ENCODE peak calls at places on chromosomes 6 and 20, in nine cellular contexts. One of them, this sample, is unnamed.

GRCh38 chr6:135791441-135791840 is 60.1 kb upstream of the PDE7B start:
- DNase-seq in HFF-Myc: no peak
- DNase-seq in lower leg skin: no peak
- DNase-seq in kidney epithelial cell: no peak
- DNase-seq in activated CD4-positive, alpha-beta T cell treated with anti-CD3 and anti-CD28 coated beads for 48 hours: no peak
- DNase-seq in skeletal muscle cell: no peak
- DNase-seq in activated CD8-positive, alpha-beta memory T cell treated with anti-CD3 and anti-CD28 coated beads, Interleukin-2, amount 50 U/mL, for 4 hours: no peak
- DNase-seq in nephron progenitor cell: no peak
- DNase-seq in NCI-H774: no peak
- DNase-seq in this sample: no peak

GRCh38 chr20:52410182-52410647 is 218.6 kb upstream of the ZFP64 start:
- DNase-seq in HFF-Myc: no peak
- DNase-seq in lower leg skin: peak; percentile 51
- DNase-seq in kidney epithelial cell: peak; percentile 14
- DNase-seq in activated CD4-positive, alpha-beta T cell treated with anti-CD3 and anti-CD28 coated beads for 48 hours: peak; percentile 46
- DNase-seq in skeletal muscle cell: peak; percentile 28
- DNase-seq in activated CD8-positive, alpha-beta memory T cell treated with anti-CD3 and anti-CD28 coated beads, Interleukin-2, amount 50 U/mL, for 4 hours: peak; percentile 55
- DNase-seq in nephron progenitor cell: no peak
- DNase-seq in NCI-H774: no peak
- DNase-seq in this sample: peak; percentile 18

GRCh38 chr6:45543298-45544235 is 165.8 kb upstream of the SUPT3H start:
- DNase-seq in HFF-Myc: no peak
- DNase-seq in lower leg skin: no peak
- DNase-seq in kidney epithelial cell: peak; percentile 31
- DNase-seq in activated CD4-positive, alpha-beta T cell treated with anti-CD3 and anti-CD28 coated beads for 48 hours: no peak
- DNase-seq in skeletal muscle cell: peak; percentile 49
- DNase-seq in activated CD8-positive, alpha-beta memory T cell treated with anti-CD3 and anti-CD28 coated beads, Interleukin-2, amount 50 U/mL, for 4 hours: no peak
- DNase-seq in nephron progenitor cell: no peak
- DNase-seq in NCI-H774: no peak
- DNase-seq in this sample: no peak

GRCh38 chr6:73207221-73207837 is 18.0 kb downstream of the KHDC1L start:
- DNase-seq in HFF-Myc: no peak
- DNase-seq in lower leg skin: no peak
- DNase-seq in kidney epithelial cell: no peak
- DNase-seq in activated CD4-positive, alpha-beta T cell treated with anti-CD3 and anti-CD28 coated beads for 48 hours: no peak
- DNase-seq in skeletal muscle cell: no peak
- DNase-seq in activated CD8-positive, alpha-beta memory T cell treated with anti-CD3 and anti-CD28 coated beads, Interleukin-2, amount 50 U/mL, for 4 hours: no peak
- DNase-seq in nephron progenitor cell: no peak
- DNase-seq in NCI-H774: no peak
- DNase-seq in this sample: no peak

GRCh38 chr6:63440057-63440456 is 120.3 kb upstream of the LGSN start:
- DNase-seq in HFF-Myc: no peak
- DNase-seq in lower leg skin: no peak
- DNase-seq in kidney epithelial cell: no peak
- DNase-seq in activated CD4-positive, alpha-beta T cell treated with anti-CD3 and anti-CD28 coated beads for 48 hours: no peak
- DNase-seq in skeletal muscle cell: no peak
- DNase-seq in activated CD8-positive, alpha-beta memory T cell treated with anti-CD3 and anti-CD28 coated beads, Interleukin-2, amount 50 U/mL, for 4 hours: no peak
- DNase-seq in nephron progenitor cell: no peak
- DNase-seq in NCI-H774: peak; percentile 56
- DNase-seq in this sample: no peak

GRCh38 chr6:36126553-36127458 is 3.5 kb upstream of the MAPK13 start:
- DNase-seq in HFF-Myc: no peak
- DNase-seq in lower leg skin: no peak
- DNase-seq in kidney epithelial cell: no peak
- DNase-seq in activated CD4-positive, alpha-beta T cell treated with anti-CD3 and anti-CD28 coated beads for 48 hours: peak; percentile 35
- DNase-seq in skeletal muscle cell: peak; percentile 31
- DNase-seq in activated CD8-positive, alpha-beta memory T cell treated with anti-CD3 and anti-CD28 coated beads, Interleukin-2, amount 50 U/mL, for 4 hours: no peak
- DNase-seq in nephron progenitor cell: no peak
- DNase-seq in NCI-H774: no peak
- DNase-seq in this sample: no peak

GRCh38 chr6:15205321-15205720 is 40.5 kb upstream of the JARID2 start:
- DNase-seq in HFF-Myc: no peak
- DNase-seq in lower leg skin: no peak
- DNase-seq in kidney epithelial cell: peak; percentile 59
- DNase-seq in activated CD4-positive, alpha-beta T cell treated with anti-CD3 and anti-CD28 coated beads for 48 hours: no peak
- DNase-seq in skeletal muscle cell: no peak
- DNase-seq in activated CD8-positive, alpha-beta memory T cell treated with anti-CD3 and anti-CD28 coated beads, Interleukin-2, amount 50 U/mL, for 4 hours: no peak
- DNase-seq in nephron progenitor cell: no peak
- DNase-seq in NCI-H774: no peak
- DNase-seq in this sample: peak; percentile 35

GRCh38 chr20:11902264-11902663 is 15.4 kb upstream of the BTBD3 start:
- DNase-seq in HFF-Myc: no peak
- DNase-seq in lower leg skin: no peak
- DNase-seq in kidney epithelial cell: no peak
- DNase-seq in activated CD4-positive, alpha-beta T cell treated with anti-CD3 and anti-CD28 coated beads for 48 hours: no peak
- DNase-seq in skeletal muscle cell: peak; percentile 58
- DNase-seq in activated CD8-positive, alpha-beta memory T cell treated with anti-CD3 and anti-CD28 coated beads, Interleukin-2, amount 50 U/mL, for 4 hours: no peak
- DNase-seq in nephron progenitor cell: no peak
- DNase-seq in NCI-H774: no peak
- DNase-seq in this sample: no peak

GRCh38 chr20:64003970-64004725 is 23.2 kb downstream of the PRPF6 start:
- DNase-seq in HFF-Myc: no peak
- DNase-seq in lower leg skin: no peak
- DNase-seq in kidney epithelial cell: no peak
- DNase-seq in activated CD4-positive, alpha-beta T cell treated with anti-CD3 and anti-CD28 coated beads for 48 hours: no peak
- DNase-seq in skeletal muscle cell: no peak
- DNase-seq in activated CD8-positive, alpha-beta memory T cell treated with anti-CD3 and anti-CD28 coated beads, Interleukin-2, amount 50 U/mL, for 4 hours: no peak
- DNase-seq in nephron progenitor cell: no peak
- DNase-seq in NCI-H774: no peak
- DNase-seq in this sample: no peak

GRCh38 chr20:50259705-50260479 is 69.3 kb downstream of the CEBPB start:
- DNase-seq in HFF-Myc: no peak
- DNase-seq in lower leg skin: peak; percentile 66
- DNase-seq in kidney epithelial cell: no peak
- DNase-seq in activated CD4-positive, alpha-beta T cell treated with anti-CD3 and anti-CD28 coated beads for 48 hours: no peak
- DNase-seq in skeletal muscle cell: no peak
- DNase-seq in activated CD8-positive, alpha-beta memory T cell treated with anti-CD3 and anti-CD28 coated beads, Interleukin-2, amount 50 U/mL, for 4 hours: no peak
- DNase-seq in nephron progenitor cell: no peak
- DNase-seq in NCI-H774: no peak
- DNase-seq in this sample: no peak

GRCh38 chr20:54272901-54273488 is 65.1 kb downstream of the PFDN4 start:
- DNase-seq in HFF-Myc: no peak
- DNase-seq in lower leg skin: no peak
- DNase-seq in kidney epithelial cell: no peak
- DNase-seq in activated CD4-positive, alpha-beta T cell treated with anti-CD3 and anti-CD28 coated beads for 48 hours: no peak
- DNase-seq in skeletal muscle cell: no peak
- DNase-seq in activated CD8-positive, alpha-beta memory T cell treated with anti-CD3 and anti-CD28 coated beads, Interleukin-2, amount 50 U/mL, for 4 hours: no peak
- DNase-seq in nephron progenitor cell: no peak
- DNase-seq in NCI-H774: no peak
- DNase-seq in this sample: no peak

GRCh38 chr20:57162253-57162652 is 104.2 kb downstream of the BMP7 start:
- DNase-seq in HFF-Myc: no peak
- DNase-seq in lower leg skin: no peak
- DNase-seq in kidney epithelial cell: no peak
- DNase-seq in activated CD4-positive, alpha-beta T cell treated with anti-CD3 and anti-CD28 coated beads for 48 hours: no peak
- DNase-seq in skeletal muscle cell: no peak
- DNase-seq in activated CD8-positive, alpha-beta memory T cell treated with anti-CD3 and anti-CD28 coated beads, Interleukin-2, amount 50 U/mL, for 4 hours: no peak
- DNase-seq in nephron progenitor cell: no peak
- DNase-seq in NCI-H774: no peak
- DNase-seq in this sample: no peak

GRCh38 chr6:110385458-110385863 is 27.3 kb upstream of the METTL24 start:
- DNase-seq in HFF-Myc: no peak
- DNase-seq in lower leg skin: no peak
- DNase-seq in kidney epithelial cell: no peak
- DNase-seq in activated CD4-positive, alpha-beta T cell treated with anti-CD3 and anti-CD28 coated beads for 48 hours: no peak
- DNase-seq in skeletal muscle cell: no peak
- DNase-seq in activated CD8-positive, alpha-beta memory T cell treated with anti-CD3 and anti-CD28 coated beads, Interleukin-2, amount 50 U/mL, for 4 hours: no peak
- DNase-seq in nephron progenitor cell: no peak
- DNase-seq in NCI-H774: no peak
- DNase-seq in this sample: no peak

GRCh38 chr20:4989570-4989969 is 11.7 kb downstream of the SLC23A2 start:
- DNase-seq in HFF-Myc: no peak
- DNase-seq in lower leg skin: no peak
- DNase-seq in kidney epithelial cell: no peak
- DNase-seq in activated CD4-positive, alpha-beta T cell treated with anti-CD3 and anti-CD28 coated beads for 48 hours: peak; percentile 41
- DNase-seq in skeletal muscle cell: no peak
- DNase-seq in activated CD8-positive, alpha-beta memory T cell treated with anti-CD3 and anti-CD28 coated beads, Interleukin-2, amount 50 U/mL, for 4 hours: no peak
- DNase-seq in nephron progenitor cell: no peak
- DNase-seq in NCI-H774: no peak
- DNase-seq in this sample: no peak

GRCh38 chr6:156752666-156753301 is 24.4 kb upstream of the ARID1B start:
- DNase-seq in HFF-Myc: no peak
- DNase-seq in lower leg skin: no peak
- DNase-seq in kidney epithelial cell: no peak
- DNase-seq in activated CD4-positive, alpha-beta T cell treated with anti-CD3 and anti-CD28 coated beads for 48 hours: no peak
- DNase-seq in skeletal muscle cell: no peak
- DNase-seq in activated CD8-positive, alpha-beta memory T cell treated with anti-CD3 and anti-CD28 coated beads, Interleukin-2, amount 50 U/mL, for 4 hours: no peak
- DNase-seq in nephron progenitor cell: peak; percentile 15
- DNase-seq in NCI-H774: no peak
- DNase-seq in this sample: peak; percentile 23

GRCh38 chr6:45423901-45424627 is 46.3 kb upstream of the SUPT3H start:
- DNase-seq in HFF-Myc: no peak
- DNase-seq in lower leg skin: no peak
- DNase-seq in kidney epithelial cell: no peak
- DNase-seq in activated CD4-positive, alpha-beta T cell treated with anti-CD3 and anti-CD28 coated beads for 48 hours: peak; percentile 40
- DNase-seq in skeletal muscle cell: no peak
- DNase-seq in activated CD8-positive, alpha-beta memory T cell treated with anti-CD3 and anti-CD28 coated beads, Interleukin-2, amount 50 U/mL, for 4 hours: peak; percentile 17
- DNase-seq in nephron progenitor cell: peak; percentile 45
- DNase-seq in NCI-H774: no peak
- DNase-seq in this sample: no peak

GRCh38 chr6:48825501-48826317 is 637.3 kb downstream of the MMUT start:
- DNase-seq in HFF-Myc: no peak
- DNase-seq in lower leg skin: no peak
- DNase-seq in kidney epithelial cell: no peak
- DNase-seq in activated CD4-positive, alpha-beta T cell treated with anti-CD3 and anti-CD28 coated beads for 48 hours: no peak
- DNase-seq in skeletal muscle cell: no peak
- DNase-seq in activated CD8-positive, alpha-beta memory T cell treated with anti-CD3 and anti-CD28 coated beads, Interleukin-2, amount 50 U/mL, for 4 hours: no peak
- DNase-seq in nephron progenitor cell: no peak
- DNase-seq in NCI-H774: no peak
- DNase-seq in this sample: no peak

GRCh38 chr20:15627501-15627903 is 945.7 kb downstream of the KIF16B start:
- DNase-seq in HFF-Myc: no peak
- DNase-seq in lower leg skin: no peak
- DNase-seq in kidney epithelial cell: no peak
- DNase-seq in activated CD4-positive, alpha-beta T cell treated with anti-CD3 and anti-CD28 coated beads for 48 hours: no peak
- DNase-seq in skeletal muscle cell: no peak
- DNase-seq in activated CD8-positive, alpha-beta memory T cell treated with anti-CD3 and anti-CD28 coated beads, Interleukin-2, amount 50 U/mL, for 4 hours: no peak
- DNase-seq in nephron progenitor cell: no peak
- DNase-seq in NCI-H774: no peak
- DNase-seq in this sample: no peak

GRCh38 chr20:42604998-42605970 is 584.4 kb downstream of the PTPRT start:
- DNase-seq in HFF-Myc: no peak
- DNase-seq in lower leg skin: no peak
- DNase-seq in kidney epithelial cell: peak; percentile 71
- DNase-seq in activated CD4-positive, alpha-beta T cell treated with anti-CD3 and anti-CD28 coated beads for 48 hours: no peak
- DNase-seq in skeletal muscle cell: no peak
- DNase-seq in activated CD8-positive, alpha-beta memory T cell treated with anti-CD3 and anti-CD28 coated beads, Interleukin-2, amount 50 U/mL, for 4 hours: no peak
- DNase-seq in nephron progenitor cell: no peak
- DNase-seq in NCI-H774: no peak
- DNase-seq in this sample: peak; percentile 53

GRCh38 chr6:166488081-166488685 is 98.3 kb downstream of the RAMACL start:
- DNase-seq in HFF-Myc: peak; percentile 44
- DNase-seq in lower leg skin: peak; percentile 56
- DNase-seq in kidney epithelial cell: no peak
- DNase-seq in activated CD4-positive, alpha-beta T cell treated with anti-CD3 and anti-CD28 coated beads for 48 hours: peak; percentile 80
- DNase-seq in skeletal muscle cell: peak; percentile 20
- DNase-seq in activated CD8-positive, alpha-beta memory T cell treated with anti-CD3 and anti-CD28 coated beads, Interleukin-2, amount 50 U/mL, for 4 hours: peak; percentile 69
- DNase-seq in nephron progenitor cell: no peak
- DNase-seq in NCI-H774: no peak
- DNase-seq in this sample: no peak

GRCh38 chr6:110217255-110217654 is 37.0 kb downstream of the CDC40 start:
- DNase-seq in HFF-Myc: no peak
- DNase-seq in lower leg skin: no peak
- DNase-seq in kidney epithelial cell: peak; percentile 25
- DNase-seq in activated CD4-positive, alpha-beta T cell treated with anti-CD3 and anti-CD28 coated beads for 48 hours: peak; percentile 4
- DNase-seq in skeletal muscle cell: no peak
- DNase-seq in activated CD8-positive, alpha-beta memory T cell treated with anti-CD3 and anti-CD28 coated beads, Interleukin-2, amount 50 U/mL, for 4 hours: no peak
- DNase-seq in nephron progenitor cell: no peak
- DNase-seq in NCI-H774: no peak
- DNase-seq in this sample: peak; percentile 51

GRCh38 chr20:3744806-3745685 is 12.6 kb downstream of the HSPA12B start:
- DNase-seq in HFF-Myc: no peak
- DNase-seq in lower leg skin: peak; percentile 47
- DNase-seq in kidney epithelial cell: no peak
- DNase-seq in activated CD4-positive, alpha-beta T cell treated with anti-CD3 and anti-CD28 coated beads for 48 hours: peak; percentile 87
- DNase-seq in skeletal muscle cell: no peak
- DNase-seq in activated CD8-positive, alpha-beta memory T cell treated with anti-CD3 and anti-CD28 coated beads, Interleukin-2, amount 50 U/mL, for 4 hours: peak; percentile 70
- DNase-seq in nephron progenitor cell: peak; percentile 86
- DNase-seq in NCI-H774: peak; percentile 65
- DNase-seq in this sample: no peak

GRCh38 chr6:124958759-124959354 is 3.4 kb upstream of the RNF217 start:
- DNase-seq in HFF-Myc: no peak
- DNase-seq in lower leg skin: no peak
- DNase-seq in kidney epithelial cell: no peak
- DNase-seq in activated CD4-positive, alpha-beta T cell treated with anti-CD3 and anti-CD28 coated beads for 48 hours: no peak
- DNase-seq in skeletal muscle cell: no peak
- DNase-seq in activated CD8-positive, alpha-beta memory T cell treated with anti-CD3 and anti-CD28 coated beads, Interleukin-2, amount 50 U/mL, for 4 hours: no peak
- DNase-seq in nephron progenitor cell: no peak
- DNase-seq in NCI-H774: no peak
- DNase-seq in this sample: no peak

GRCh38 chr20:25437153-25437581 is 29.7 kb downstream of the GINS1 start:
- DNase-seq in HFF-Myc: no peak
- DNase-seq in lower leg skin: no peak
- DNase-seq in kidney epithelial cell: no peak
- DNase-seq in activated CD4-positive, alpha-beta T cell treated with anti-CD3 and anti-CD28 coated beads for 48 hours: no peak
- DNase-seq in skeletal muscle cell: no peak
- DNase-seq in activated CD8-positive, alpha-beta memory T cell treated with anti-CD3 and anti-CD28 coated beads, Interleukin-2, amount 50 U/mL, for 4 hours: no peak
- DNase-seq in nephron progenitor cell: no peak
- DNase-seq in NCI-H774: no peak
- DNase-seq in this sample: no peak

GRCh38 chr6:42021847-42022754 is 28.2 kb upstream of the TAF8 start:
- DNase-seq in HFF-Myc: no peak
- DNase-seq in lower leg skin: no peak
- DNase-seq in kidney epithelial cell: no peak
- DNase-seq in activated CD4-positive, alpha-beta T cell treated with anti-CD3 and anti-CD28 coated beads for 48 hours: peak; percentile 78
- DNase-seq in skeletal muscle cell: no peak
- DNase-seq in activated CD8-positive, alpha-beta memory T cell treated with anti-CD3 and anti-CD28 coated beads, Interleukin-2, amount 50 U/mL, for 4 hours: peak; percentile 68
- DNase-seq in nephron progenitor cell: no peak
- DNase-seq in NCI-H774: no peak
- DNase-seq in this sample: no peak

GRCh38 chr6:13733178-13733851 is 21.7 kb upstream of the RANBP9 start:
- DNase-seq in HFF-Myc: peak; percentile 78
- DNase-seq in lower leg skin: peak; percentile 87
- DNase-seq in kidney epithelial cell: peak; percentile 31
- DNase-seq in activated CD4-positive, alpha-beta T cell treated with anti-CD3 and anti-CD28 coated beads for 48 hours: no peak
- DNase-seq in skeletal muscle cell: peak; percentile 75
- DNase-seq in activated CD8-positive, alpha-beta memory T cell treated with anti-CD3 and anti-CD28 coated beads, Interleukin-2, amount 50 U/mL, for 4 hours: no peak
- DNase-seq in nephron progenitor cell: no peak
- DNase-seq in NCI-H774: no peak
- DNase-seq in this sample: peak; percentile 66

GRCh38 chr20:2252419-2253060 is 43.3 kb upstream of the TGM3 start:
- DNase-seq in HFF-Myc: no peak
- DNase-seq in lower leg skin: no peak
- DNase-seq in kidney epithelial cell: no peak
- DNase-seq in activated CD4-positive, alpha-beta T cell treated with anti-CD3 and anti-CD28 coated beads for 48 hours: no peak
- DNase-seq in skeletal muscle cell: no peak
- DNase-seq in activated CD8-positive, alpha-beta memory T cell treated with anti-CD3 and anti-CD28 coated beads, Interleukin-2, amount 50 U/mL, for 4 hours: no peak
- DNase-seq in nephron progenitor cell: no peak
- DNase-seq in NCI-H774: no peak
- DNase-seq in this sample: no peak